ENCODE peak calls at places on chromosomes 12 and 14, in four cellular contexts. U is AG04450, H is AG09319, B is GM23338. N is an unnamed sample.

GRCh38 chr12:89351489-89352241 is 636 bp downstream of the DUSP6 start:
- DNase-seq in U (no peak), H (no peak), B (no peak), N (peak; percentile 44)

GRCh38 chr14:58752280-58752679 is 114.5 kb downstream of the DACT1 start:
- DNase-seq in U (no peak), H (no peak), B (no peak), N (no peak)

GRCh38 chr14:70130498-70130897 is 58.3 kb downstream of the SLC8A3 start:
- DNase-seq in U (no peak), H (no peak), B (no peak), N (no peak)

GRCh38 chr14:21039059-21039422 is 3.1 kb upstream of the RNASE7 start:
- DNase-seq in U (peak; percentile 23), H (peak; percentile 20), B (peak; percentile 80), N (no peak)

GRCh38 chr12:25557830-25558436 is 4.8 kb upstream of the LMNTD1 start:
- DNase-seq in U (no peak), H (peak; percentile 14), B (peak; percentile 89), N (peak; percentile 17)

GRCh38 chr12:38417101-38417500 is 100.5 kb downstream of the ALG10B start:
- DNase-seq in U (no peak), H (no peak), B (no peak), N (no peak)

GRCh38 chr14:21527320-21527679 is 1.2 kb upstream of the SALL2 start:
- DNase-seq in U (no peak), H (no peak), B (no peak), N (no peak)

GRCh38 chr12:81206425-81206824 is 128.5 kb downstream of the ACSS3 start:
- DNase-seq in U (no peak), H (no peak), B (peak; percentile 36), N (no peak)

GRCh38 chr12:117166107-117166506 is 24.2 kb downstream of the FBXO21 start:
- DNase-seq in U (no peak), H (no peak), B (no peak), N (no peak)

GRCh38 chr14:64082837-64083236 is 211.3 kb downstream of the ESR2 start:
- DNase-seq in U (no peak), H (no peak), B (no peak), N (no peak)

GRCh38 chr12:65810036-65810435 is 14.2 kb upstream of the HMGA2 start:
- DNase-seq in U (no peak), H (peak; percentile 78), B (no peak), N (no peak)

GRCh38 chr14:77607741-77608302 is 8.6 kb downstream of the SPTLC2 start:
- DNase-seq in U (no peak), H (no peak), B (peak; percentile 30), N (no peak)

GRCh38 chr14:90281766-90282165 is 25.4 kb downstream of the PSMC1 start:
- DNase-seq in U (no peak), H (no peak), B (no peak), N (no peak)

GRCh38 chr14:64758025-64758521 is 53.8 kb downstream of the PLEKHG3 start:
- DNase-seq in U (no peak), H (no peak), B (peak; percentile 61), N (no peak)

GRCh38 chr12:5083955-5084849 is 40.5 kb downstream of the KCNA5 start:
- DNase-seq in U (no peak), H (no peak), B (peak; percentile 67), N (peak; percentile 65)

GRCh38 chr12:7354521-7354920 is 50.6 kb downstream of the ACSM4 start:
- DNase-seq in U (no peak), H (no peak), B (no peak), N (no peak)

GRCh38 chr12:80509781-80510556 is 65.9 kb downstream of the PTPRQ start:
- DNase-seq in U (peak; percentile 20), H (peak; percentile 19), B (no peak), N (no peak)

GRCh38 chr12:115857923-115858322 is 419.6 kb downstream of the MED13L start:
- DNase-seq in U (no peak), H (no peak), B (no peak), N (no peak)

GRCh38 chr12:6620137-6620884 is 13.1 kb upstream of the CHD4 start:
- DNase-seq in U (no peak), H (no peak), B (peak; percentile 95), N (peak; percentile 53)

GRCh38 chr12:49784756-49785409 is 43.3 kb downstream of the NCKAP5L start:
- DNase-seq in U (no peak), H (no peak), B (no peak), N (no peak)

GRCh38 chr12:68163546-68164210 is 4.1 kb upstream of the IFNG start:
- DNase-seq in U (no peak), H (no peak), B (no peak), N (no peak)

GRCh38 chr12:78210894-78211302 is 380.2 kb downstream of the NAV3 start:
- DNase-seq in U (no peak), H (no peak), B (no peak), N (peak; percentile 9)

GRCh38 chr14:30808576-30808975 is 65.8 kb upstream of the COCH start:
- DNase-seq in U (no peak), H (no peak), B (no peak), N (no peak)

GRCh38 chr14:29548948-29549370 is 378.7 kb downstream of the PRKD1 start:
- DNase-seq in U (peak; percentile 42), H (peak; percentile 38), B (peak; percentile 76), N (no peak)

GRCh38 chr12:6553051-6553868 is 2.6 kb downstream of the IFFO1 start:
- DNase-seq in U (no peak), H (no peak), B (no peak), N (no peak)

GRCh38 chr12:97177482-97177881 is 270.4 kb downstream of the NEDD1 start:
- DNase-seq in U (no peak), H (no peak), B (no peak), N (no peak)

GRCh38 chr12:6229823-6230222 is 29.6 kb downstream of the CD9 start:
- DNase-seq in U (peak; percentile 90), H (no peak), B (no peak), N (no peak)

GRCh38 chr14:106848330-106849121 is 1322.1 kb downstream of the TMEM121 start:
- DNase-seq in U (no peak), H (no peak), B (no peak), N (no peak)

GRCh38 chr14:23910081-23910875 is 43.3 kb upstream of the DHRS4 start:
- DNase-seq in U (peak; percentile 3), H (peak; percentile 4), B (peak; percentile 94), N (peak; percentile 50)

GRCh38 chr12:66776974-66777373 is 98.1 kb upstream of the GRIP1 start:
- DNase-seq in U (no peak), H (no peak), B (no peak), N (no peak)

GRCh38 chr12:67578976-67579661 is 69.4 kb upstream of the DYRK2 start:
- DNase-seq in U (no peak), H (no peak), B (no peak), N (no peak)

GRCh38 chr12:110698171-110698902 is 9.4 kb upstream of the HVCN1 start:
- DNase-seq in U (peak; percentile 37), H (peak; percentile 18), B (peak; percentile 93), N (no peak)

GRCh38 chr12:509494-509893 is 49.8 kb downstream of the B4GALNT3 start:
- DNase-seq in U (no peak), H (no peak), B (no peak), N (no peak)

DNA sequence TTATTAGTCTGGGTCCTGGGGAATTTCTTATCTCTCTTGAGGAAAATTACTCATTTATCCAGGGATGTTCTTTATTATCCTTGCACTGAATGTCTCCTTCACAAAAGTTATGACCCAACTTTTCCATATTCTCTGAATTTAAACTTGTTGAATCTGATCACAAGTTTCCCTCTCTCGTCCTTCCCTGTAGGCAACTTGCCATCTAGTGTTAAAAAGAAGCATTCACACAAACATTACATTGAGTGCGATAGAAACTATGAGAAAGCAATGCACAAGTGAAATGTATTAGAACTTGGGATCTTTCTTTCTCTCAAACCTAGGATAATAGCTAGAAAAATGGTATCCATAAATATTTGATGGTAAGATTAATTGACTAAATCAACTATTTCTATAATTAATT is 608.4 kb downstream of the FSCB start:
- DNase-seq in U (no peak), H (no peak), B (peak; percentile 49), N (no peak)
- TF ChIP-seq CTCF in U (no peak), H (no peak), B (peak; percentile 67), N (peak; percentile 39)

GRCh38 chr12:71663561-71664410 is at the start of the genes THAP2 and ZFC3H1:
- DNase-seq in U (peak; percentile 98), H (peak; percentile 99), B (peak; percentile 100), N (peak; percentile 76)
- TF ChIP-seq CTCF in U (peak; percentile 45), H (peak; percentile 47), B (peak; percentile 39), N (no peak)

DNA sequence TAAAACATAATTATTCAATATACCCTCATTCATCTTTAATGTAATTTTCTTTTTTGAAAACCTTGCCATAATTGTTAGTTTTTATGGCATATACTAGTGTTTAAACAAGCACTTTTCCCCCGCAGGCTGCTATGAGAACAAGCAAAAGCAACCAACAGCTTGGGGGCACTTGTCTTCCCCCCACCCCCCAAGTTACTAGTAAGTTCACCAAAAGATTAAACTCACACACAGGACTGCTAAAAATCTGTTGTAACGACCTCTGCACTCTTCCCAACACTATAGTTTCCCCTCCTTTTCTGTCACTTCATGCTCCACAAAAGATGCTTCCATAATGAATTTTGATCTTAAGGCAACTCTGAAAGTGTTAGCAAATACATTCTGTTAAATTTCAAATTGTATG is 474.9 kb upstream of the SOX5 start:
- DNase-seq in U (no peak), H (no peak), B (no peak), N (no peak)
- TF ChIP-seq CTCF in U (no peak), H (no peak), B (no peak), N (no peak)

GRCh38 chr12:48067250-48067938 is 38.5 kb downstream of the SENP1 start:
- DNase-seq in U (no peak), H (no peak), B (no peak), N (no peak)

GRCh38 chr12:48058771-48059170 is 47.1 kb downstream of the SENP1 start:
- DNase-seq in U (no peak), H (no peak), B (no peak), N (no peak)

GRCh38 chr12:48060474-48060873 is 45.4 kb downstream of the SENP1 start:
- DNase-seq in U (no peak), H (no peak), B (no peak), N (no peak)

GRCh38 chr12:48063530-48063929 is 42.3 kb downstream of the SENP1 start:
- DNase-seq in U (no peak), H (no peak), B (no peak), N (no peak)

GRCh38 chr12:48061943-48062719 is 43.7 kb downstream of the SENP1 start:
- DNase-seq in U (no peak), H (no peak), B (peak; percentile 48), N (no peak)
- TF ChIP-seq CTCF in U (no peak), H (no peak), B (peak; percentile 56), N (peak; percentile 49)

GRCh38 chr14:60656755-60657608 is 7.7 kb upstream of the SIX1 start:
- DNase-seq in U (no peak), H (peak; percentile 49), B (peak; percentile 88), N (peak; percentile 69)
- TF ChIP-seq CTCF in U (peak; percentile 52), H (peak; percentile 56), B (peak; percentile 62), N (peak; percentile 59)

GRCh38 chr14:88729159-88729558 is 63.6 kb downstream of the EML5 start:
- DNase-seq in U (no peak), H (no peak), B (no peak), N (no peak)
- TF ChIP-seq CTCF in U (peak; percentile 41), H (peak; percentile 17), B (no peak), N (peak; percentile 50)

N was measured in neural crest cell.